ENCODE peak calls at places on chromosomes 11 and 22, in nine cellular contexts. I is choroid plexus epithelial cell, Z is psoas muscle, T is OCI-LY7, J is cardiac fibroblast, P is GM12878, W is bronchial epithelial cell, N is fibroblast of lung, L is lower leg skin. X is an unnamed sample.
A peak's percentile ranks its signal among the peaks of the same experiment; 100 is the strongest.

GRCh38 chr11:134640971-134641968 is 229.2 kb upstream of the B3GAT1 start:
- DNase-seq in L (peak; percentile 52), J (no peak), Z (no peak), W (no peak), T (no peak), I (no peak), N (no peak), P (no peak), X (no peak)

GRCh38 chr11:2548596-2548995 is 103.8 kb downstream of the KCNQ1 start:
- DNase-seq in N (no peak), T (no peak), W (no peak), J (no peak), P (no peak), L (no peak), I (no peak), Z (no peak), X (no peak)

GRCh38 chr11:75547617-75548054 is 14.4 kb upstream of the SERPINH1 start:
- DNase-seq in J (peak; percentile 73), Z (peak; percentile 64), P (no peak), L (peak; percentile 90), W (peak; percentile 35), N (peak; percentile 58), T (peak; percentile 41), I (peak; percentile 82), X (no peak)

GRCh38 chr11:31956310-31956709 is 134.6 kb upstream of the RCN1 start:
- DNase-seq in W (peak; percentile 61), L (no peak), Z (no peak), P (no peak), I (no peak), N (peak; percentile 64), T (no peak), J (peak; percentile 20), X (no peak)

GRCh38 chr11:2734181-2735052 is 34.6 kb upstream of the KCNQ1OT1 start:
- DNase-seq in T (no peak), I (no peak), Z (peak; percentile 10), N (no peak), W (no peak), J (no peak), L (no peak), P (no peak), X (no peak)

GRCh38 chr11:94171693-94172440 is 43.2 kb downstream of the PANX1 start:
- DNase-seq in P (no peak), J (peak; percentile 52), W (no peak), N (no peak), I (peak; percentile 59), L (no peak), Z (no peak), T (peak; percentile 39), X (peak; percentile 18)

GRCh38 chr11:2535673-2536439 is 91.0 kb downstream of the KCNQ1 start:
- DNase-seq in Z (peak; percentile 9), I (peak; percentile 22), L (peak; percentile 76), P (no peak), N (no peak), J (no peak), T (no peak), W (no peak), X (no peak)

GRCh38 chr22:49525776-49526535 is 301.7 kb downstream of the BRD1 start:
- DNase-seq in T (no peak), N (no peak), J (no peak), L (no peak), Z (peak; percentile 32), P (no peak), W (no peak), I (no peak), X (no peak)

GRCh38 chr11:109076870-109077269 is 345.1 kb upstream of the C11orf87 start:
- DNase-seq in P (no peak), N (no peak), Z (no peak), W (no peak), J (no peak), L (no peak), T (no peak), I (no peak), X (no peak)

GRCh38 chr11:91296628-91297027 is 928.0 kb upstream of the FAT3 start:
- DNase-seq in Z (no peak), N (no peak), P (no peak), L (no peak), W (peak; percentile 67), J (peak; percentile 50), I (peak; percentile 58), T (no peak), X (peak; percentile 9)

GRCh38 chr22:46929046-46929688 is 166.7 kb downstream of the TBC1D22A start:
- DNase-seq in W (no peak), I (no peak), N (peak; percentile 29), J (no peak), L (no peak), Z (no peak), P (no peak), T (no peak), X (no peak)

GRCh38 chr11:8207080-8208000 is 38.5 kb upstream of the RIC3 start:
- DNase-seq in W (no peak), T (no peak), I (no peak), N (peak; percentile 53), P (no peak), L (peak; percentile 76), Z (no peak), J (peak; percentile 3), X (no peak)

GRCh38 chr11:68311155-68312116 is 955 bp upstream of the LRP5 start:
- DNase-seq in Z (no peak), I (no peak), L (no peak), P (no peak), J (no peak), W (no peak), T (no peak), N (no peak), X (no peak)

GRCh38 chr11:74462009-74462408 is 5.3 kb downstream of the KCNE3 start:
- DNase-seq in I (peak; percentile 78), T (no peak), P (no peak), L (peak; percentile 92), J (peak; percentile 46), W (no peak), N (no peak), Z (peak; percentile 80), X (no peak)

GRCh38 chr11:4607782-4608666 is at the start of gene TRIM68:
- DNase-seq in T (peak; percentile 94), W (peak; percentile 87), Z (peak; percentile 98), I (peak; percentile 98), N (peak; percentile 95), L (peak; percentile 99), P (peak; percentile 82), J (peak; percentile 96), X (peak; percentile 90)

GRCh38 chr11:115707180-115707905 is 203.1 kb upstream of the CADM1 start:
- DNase-seq in J (no peak), P (no peak), I (peak; percentile 6), Z (no peak), W (no peak), L (no peak), T (no peak), N (peak; percentile 67), X (peak; percentile 88)

GRCh38 chr11:2691991-2692841 is 7.6 kb downstream of the KCNQ1OT1 start:
- DNase-seq in P (no peak), I (peak; percentile 13), L (peak; percentile 68), Z (no peak), T (peak; percentile 45), J (no peak), W (peak; percentile 23), N (no peak), X (no peak)

GRCh38 chr11:123454060-123454651 is 24.1 kb downstream of the GRAMD1B start:
- DNase-seq in L (no peak), T (no peak), P (no peak), W (peak; percentile 95), I (no peak), J (peak; percentile 85), N (peak; percentile 68), Z (no peak), X (no peak)

GRCh38 chr11:77473001-77473800 is 693 bp downstream of the PAK1 start:
- DNase-seq in Z (peak; percentile 34), W (no peak), L (peak; percentile 89), P (no peak), I (peak; percentile 18), N (peak; percentile 40), T (no peak), J (no peak), X (no peak)

GRCh38 chr11:59705281-59705680 is 8.4 kb downstream of the OR10V1 start:
- DNase-seq in J (peak; percentile 41), Z (no peak), T (no peak), I (no peak), P (no peak), L (no peak), W (peak; percentile 80), N (peak; percentile 19), X (no peak)

GRCh38 chr11:72238040-72238450 is 5.9 kb downstream of the PHOX2A start:
- DNase-seq in Z (no peak), L (peak; percentile 84), P (no peak), W (peak; percentile 58), N (peak; percentile 61), I (peak; percentile 80), J (peak; percentile 80), T (peak; percentile 72), X (peak; percentile 29)

DNA sequence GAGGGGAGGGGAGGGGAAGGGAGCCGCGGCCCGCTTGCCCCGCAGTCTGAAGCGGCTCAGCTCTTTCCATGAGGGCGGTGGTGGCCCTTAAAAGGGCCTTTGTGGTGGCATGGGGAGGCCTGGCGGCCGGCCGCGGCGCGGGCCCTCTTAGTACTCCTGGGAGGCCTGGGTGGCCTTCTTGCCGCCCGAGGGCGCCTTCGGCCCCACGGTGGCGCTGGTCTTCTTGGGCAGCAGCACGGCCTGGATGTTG is 6.9 kb downstream of the DPAGT1 start:
- DNase-seq in I (peak; percentile 89), P (no peak), J (peak; percentile 86), N (peak; percentile 84), L (peak; percentile 95), T (no peak), W (peak; percentile 59), Z (peak; percentile 85), X (peak; percentile 40)
- TF ChIP-seq CTCF in I (peak; percentile 73), P (peak; percentile 72), J (peak; percentile 72), N (peak; percentile 58), L (no peak), T (peak; percentile 68), W (peak; percentile 91), Z (peak; percentile 63), X (peak; percentile 68)

GRCh38 chr22:39013923-39014722 is at the start of gene APOBEC3C:
- DNase-seq in Z (peak; percentile 77), L (peak; percentile 94), P (peak; percentile 79), W (peak; percentile 81), N (peak; percentile 91), I (peak; percentile 92), T (peak; percentile 70), J (peak; percentile 86), X (peak; percentile 55)
- H3K4me3 ChIP-seq in Z (peak within 1 kb of the TSS; percentile 53), L (peak within 1 kb of the TSS; percentile 14), P (peak within 1 kb of the TSS; percentile 98), W (peak within 1 kb of the TSS; percentile 76), N (peak within 1 kb of the TSS; percentile 73), I (peak within 1 kb of the TSS; percentile 68), T (peak within 1 kb of the TSS; percentile 61), J (peak within 1 kb of the TSS; percentile 69), X (peak within 1 kb of the TSS; percentile 50)

GRCh38 chr11:44977493-44977984 is 26.9 kb upstream of the TP53I11 start:
- DNase-seq in J (no peak), I (peak; percentile 30), L (no peak), Z (no peak), P (no peak), T (no peak), N (peak; percentile 29), W (peak; percentile 8), X (no peak)
- TF ChIP-seq CTCF in J (peak; percentile 27), I (peak; percentile 31), L (no peak), Z (no peak), P (no peak), T (peak; percentile 57), N (peak; percentile 8), W (peak; percentile 20), X (no peak)

DNA sequence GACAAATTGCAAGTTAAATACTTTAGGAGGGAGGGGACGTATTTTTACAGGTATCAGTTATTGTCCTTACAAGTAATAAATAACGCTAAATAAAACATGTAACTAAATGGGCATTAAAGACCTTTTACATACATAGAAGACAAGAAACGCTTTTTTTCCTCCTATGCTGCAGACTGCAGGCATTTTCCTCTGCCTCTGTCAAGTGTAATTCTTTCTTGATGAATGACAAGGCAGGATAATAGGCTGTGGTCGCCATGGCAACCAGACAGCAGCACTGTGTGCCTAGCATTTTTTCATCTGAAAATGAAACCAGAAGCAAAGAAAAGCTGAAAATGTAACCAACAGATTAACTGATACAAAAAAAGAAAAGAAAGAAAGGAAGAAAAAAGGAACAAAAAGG is 46.1 kb downstream of the BLID start:
- DNase-seq in T (no peak), P (no peak), L (no peak), J (peak; percentile 82), N (peak; percentile 94), Z (peak; percentile 32), I (peak; percentile 94), W (peak; percentile 43), X (peak; percentile 90)
- H3K4me3 ChIP-seq in T (no peak overlapping the region), P (no peak overlapping the region), L (no peak overlapping the region), J (no peak overlapping the region), N (no peak overlapping the region), Z (no peak overlapping the region), I (no peak overlapping the region), W (no peak overlapping the region), X (no peak overlapping the region)

X was measured in astrocyte of the cerebellum.